ENCODE peak calls at places on chromosomes 4 and X, in ten cellular contexts. H, D, X, F, Y, S, C, N, U and M are unnamed samples.

GRCh38 chr4:137700072-137700471 is 167.8 kb upstream of the PCDH18 start:
- DNase-seq in H (peak; percentile 71), N (no peak), D (no peak), X (no peak), F (no peak), U (no peak), C (no peak), Y (no peak), S (no peak), M (no peak)

GRCh38 chr4:16066586-16067128 is 17.2 kb downstream of the PROM1 start:
- DNase-seq in S (no peak), N (no peak), C (no peak), H (no peak), D (no peak), F (no peak), U (no peak), X (no peak), Y (no peak), M (no peak)

GRCh38 chrX:31240982-31241381 is 169.1 kb upstream of the FTHL17 start:
- DNase-seq in N (no peak), H (no peak), C (no peak), S (no peak), D (no peak), F (no peak), Y (no peak), X (no peak), U (no peak), M (no peak)

GRCh38 chr4:97576955-97577354 is 566.3 kb downstream of the STPG2 start:
- DNase-seq in S (no peak), H (no peak), N (no peak), F (no peak), D (no peak), U (no peak), C (no peak), X (no peak), Y (no peak), M (no peak)

GRCh38 chrX:46665232-46666162 is 91.9 kb downstream of the CHST7 start:
- DNase-seq in Y (peak; percentile 37), X (no peak), N (no peak), C (no peak), U (no peak), F (no peak), D (no peak), H (peak; percentile 17), S (no peak), M (peak; percentile 27)

GRCh38 chr4:16674133-16674532 is 224.3 kb downstream of the LDB2 start:
- DNase-seq in C (no peak), F (no peak), S (no peak), U (no peak), N (no peak), Y (no peak), D (no peak), X (no peak), H (no peak), M (no peak)

GRCh38 chr4:165779950-165780670 is 92.9 kb upstream of the TLL1 start:
- DNase-seq in X (no peak), S (no peak), Y (no peak), N (no peak), U (no peak), D (no peak), F (no peak), H (no peak), C (no peak), M (no peak)

GRCh38 chr4:72629540-72629939 is 60.5 kb upstream of the ADAMTS3 start:
- DNase-seq in S (no peak), F (no peak), H (no peak), Y (no peak), C (no peak), X (no peak), N (no peak), U (no peak), D (no peak), M (no peak)

GRCh38 chrX:102846544-102847236 is 90.4 kb upstream of the RAB40AL start:
- DNase-seq in F (no peak), D (no peak), S (no peak), Y (no peak), X (no peak), U (no peak), N (no peak), H (peak; percentile 73), C (no peak), M (no peak)

GRCh38 chrX:72316408-72317079 is 10.8 kb upstream of the CITED1 start:
- DNase-seq in D (no peak), F (no peak), Y (no peak), H (no peak), U (peak; percentile 73), C (no peak), N (no peak), S (no peak), X (peak; percentile 26), M (no peak)

GRCh38 chrX:42837747-42838146 is 59.8 kb upstream of the PPP1R2C start:
- DNase-seq in F (no peak), D (no peak), N (no peak), X (no peak), S (no peak), U (no peak), Y (no peak), C (no peak), H (no peak), M (no peak)

GRCh38 chr4:54098375-54098774 is 1.6 kb upstream of the GSX2 start:
- DNase-seq in N (no peak), D (no peak), H (no peak), F (peak; percentile 65), X (no peak), S (no peak), Y (no peak), C (no peak), U (no peak), M (no peak)

GRCh38 chrX:41526925-41527324 is 79.8 kb downstream of the NYX start:
- DNase-seq in N (no peak), H (peak; percentile 65), F (no peak), S (no peak), U (no peak), X (no peak), Y (peak; percentile 16), D (no peak), C (no peak), M (no peak)

GRCh38 chrX:111652719-111653118 is 28.3 kb upstream of the ALG13 start:
- DNase-seq in C (no peak), U (no peak), Y (no peak), F (peak; percentile 30), X (no peak), S (peak; percentile 22), N (no peak), H (no peak), D (no peak), M (no peak)

DNA sequence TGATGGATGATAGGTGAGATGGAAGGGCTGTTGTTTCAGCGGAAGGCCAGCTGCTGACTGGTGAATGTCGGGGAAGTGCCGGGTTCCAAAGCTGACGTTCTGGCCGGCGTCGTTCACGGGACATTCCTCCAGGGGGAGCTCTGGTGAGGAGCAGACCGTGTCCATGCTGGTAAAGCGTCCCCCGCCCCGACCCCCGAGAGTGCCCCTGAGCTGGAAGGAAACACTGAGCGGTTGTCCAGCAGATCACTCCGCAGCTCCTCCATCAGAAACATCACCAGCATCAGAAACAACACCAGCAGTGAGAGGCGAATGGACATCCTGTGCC is 18.6 kb upstream of the ADRA2C start:
- DNase-seq in X (no peak), Y (no peak), N (no peak), C (no peak), F (peak; percentile 67), D (no peak), S (no peak), U (no peak), H (no peak), M (no peak)
- H3K27ac ChIP-seq in X (peak overlapping the region; percentile 38), Y (no peak overlapping the region), N (no peak overlapping the region), C (no peak overlapping the region), F (no peak overlapping the region), D (no peak overlapping the region), S (no peak overlapping the region), U (no peak overlapping the region), H (no peak overlapping the region), M (no peak overlapping the region)

DNA sequence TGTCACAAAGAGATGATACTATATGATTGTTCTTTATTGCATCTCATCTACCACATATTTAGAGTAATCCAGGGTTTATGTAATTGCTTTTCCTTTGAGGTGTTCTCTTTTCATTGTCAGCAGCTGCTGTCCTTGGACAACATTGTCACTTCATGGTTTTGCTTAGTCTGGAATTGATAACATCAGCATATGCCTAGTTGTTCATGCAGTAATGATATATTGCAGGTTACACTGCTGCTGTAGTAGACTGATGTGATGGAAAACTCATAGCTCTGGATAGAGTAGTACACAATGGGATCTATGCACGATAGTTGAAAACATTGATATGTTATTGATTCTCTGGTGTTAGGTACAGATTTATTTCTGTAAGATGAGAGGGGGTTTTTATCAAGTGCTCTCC is 13.7 kb downstream of the NEIL3 start:
- DNase-seq in H (no peak), U (no peak), X (no peak), Y (peak; percentile 39), N (no peak), D (no peak), S (no peak), C (no peak), F (no peak), M (no peak)
- H3K27ac ChIP-seq in H (no peak overlapping the region), U (no peak overlapping the region), X (no peak overlapping the region), Y (peak overlapping the region; percentile 33), N (no peak overlapping the region), D (no peak overlapping the region), S (no peak overlapping the region), C (no peak overlapping the region), F (no peak overlapping the region), M (no peak overlapping the region)

DNA sequence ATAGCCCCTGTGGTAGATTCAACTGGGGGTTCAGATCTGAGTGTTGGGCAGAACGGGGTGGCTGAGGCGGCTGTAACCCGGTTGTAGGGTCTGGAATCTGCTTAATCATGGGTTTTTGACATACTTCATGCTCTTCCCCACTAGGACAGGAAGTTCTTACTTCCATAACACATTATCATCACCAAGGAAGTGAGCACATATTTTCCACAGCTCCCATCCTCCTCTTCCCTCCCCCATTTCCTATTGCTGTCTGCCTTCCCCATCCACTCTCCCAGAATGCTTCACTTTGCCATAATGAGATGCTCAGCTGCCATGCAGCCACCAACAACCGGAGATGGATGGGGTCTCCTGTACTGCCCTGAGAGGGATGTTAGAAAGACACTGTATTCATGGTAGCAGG is 6.4 kb upstream of the DCUN1D4 start:
- DNase-seq in F (no peak), N (no peak), C (no peak), D (no peak), S (no peak), Y (no peak), U (no peak), H (no peak), X (no peak), M (no peak)
- H3K27ac ChIP-seq in F (no peak overlapping the region), N (no peak overlapping the region), C (no peak overlapping the region), D (no peak overlapping the region), S (no peak overlapping the region), Y (no peak overlapping the region), U (no peak overlapping the region), H (no peak overlapping the region), X (no peak overlapping the region), M (no peak overlapping the region)

DNA sequence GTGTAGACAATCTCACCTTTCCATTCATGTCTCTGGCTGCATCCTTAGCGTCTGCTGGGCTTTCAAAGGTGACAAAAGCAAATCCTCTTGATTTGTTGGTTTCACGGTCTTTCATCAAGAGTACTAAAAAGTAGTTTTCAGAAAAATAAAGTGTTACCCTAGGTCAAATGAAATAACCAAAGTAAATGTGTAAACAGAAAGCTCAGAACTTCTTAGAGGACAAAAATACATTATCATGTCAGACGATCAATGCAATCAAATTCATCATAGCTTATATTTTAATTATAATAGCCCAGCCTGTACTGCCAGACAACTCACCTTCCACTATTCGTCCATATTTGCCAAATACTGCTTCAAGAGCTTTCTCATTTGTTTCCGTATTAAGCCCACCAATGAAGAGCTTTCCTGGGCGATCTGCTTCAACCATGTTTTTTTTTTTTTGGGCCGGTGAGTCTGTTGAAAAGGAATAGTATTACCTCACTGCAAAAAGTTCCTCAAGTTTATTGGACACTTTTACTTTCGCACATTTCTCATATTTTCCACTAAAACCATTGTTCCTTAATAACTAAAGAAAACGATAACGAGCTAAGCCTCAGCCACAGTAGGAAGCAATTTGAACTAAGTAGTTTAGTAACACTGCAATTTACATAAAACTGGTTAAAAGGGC is 1.4 kb downstream of the RBMX start:
- DNase-seq in C (peak; percentile 27), N (no peak), F (no peak), S (no peak), X (no peak), Y (no peak), D (no peak), U (no peak), H (no peak), M (no peak)
- H3K27ac ChIP-seq in C (peak overlapping the region; percentile 95), N (peak overlapping the region; percentile 61), F (no peak overlapping the region), S (peak overlapping the region; percentile 94), X (peak overlapping the region; percentile 91), Y (peak overlapping the region; percentile 94), D (peak overlapping the region; percentile 95), U (peak overlapping the region; percentile 97), H (no peak overlapping the region), M (peak overlapping the region; percentile 42)